ENCODE peak calls at places on chromosomes 4 and X, in eight cellular contexts. One of them, this sample, is unnamed.
A peak's percentile ranks its signal among the peaks of the same experiment; 100 is the strongest.

GRCh38 chr4:165788686-165789463 is 84.2 kb upstream of the TLL1 start:
- DNase-seq in GM23338: no peak
- DNase-seq in Panc1: no peak
- DNase-seq in prostate gland: no peak
- DNase-seq in PC-3: no peak
- DNase-seq in body of pancreas: no peak
- DNase-seq in ascending aorta: no peak
- DNase-seq in upper lobe of right lung: no peak
- DNase-seq in this sample: no peak

GRCh38 chrX:38941675-38942074 is 140.4 kb downstream of the MID1IP1 start:
- DNase-seq in ascending aorta: no peak
- DNase-seq in PC-3: no peak
- DNase-seq in GM23338: no peak
- DNase-seq in body of pancreas: no peak
- DNase-seq in prostate gland: no peak
- DNase-seq in Panc1: no peak
- DNase-seq in upper lobe of right lung: no peak
- DNase-seq in this sample: no peak

GRCh38 chrX:107710617-107711391 is 64.8 kb downstream of the TSC22D3 start:
- DNase-seq in GM23338: peak; percentile 76
- DNase-seq in upper lobe of right lung: no peak
- DNase-seq in PC-3: peak; percentile 90
- DNase-seq in ascending aorta: peak; percentile 49
- DNase-seq in prostate gland: no peak
- DNase-seq in body of pancreas: peak; percentile 52
- DNase-seq in Panc1: no peak
- DNase-seq in this sample: no peak

GRCh38 chr4:78297075-78297815 is 240.1 kb downstream of the FRAS1 start:
- DNase-seq in prostate gland: no peak
- DNase-seq in Panc1: no peak
- DNase-seq in upper lobe of right lung: no peak
- DNase-seq in ascending aorta: no peak
- DNase-seq in body of pancreas: no peak
- DNase-seq in PC-3: no peak
- DNase-seq in GM23338: no peak
- DNase-seq in this sample: no peak

GRCh38 chrX:43166874-43167273 is 388.9 kb upstream of the PPP1R2C start:
- DNase-seq in upper lobe of right lung: no peak
- DNase-seq in ascending aorta: no peak
- DNase-seq in prostate gland: no peak
- DNase-seq in Panc1: no peak
- DNase-seq in GM23338: no peak
- DNase-seq in PC-3: peak; percentile 4
- DNase-seq in body of pancreas: no peak
- DNase-seq in this sample: no peak

GRCh38 chrX:107674480-107675364 is 46.4 kb downstream of the PRPS1 start:
- DNase-seq in upper lobe of right lung: peak; percentile 69
- DNase-seq in PC-3: no peak
- DNase-seq in Panc1: no peak
- DNase-seq in ascending aorta: peak; percentile 59
- DNase-seq in prostate gland: peak; percentile 61
- DNase-seq in GM23338: no peak
- DNase-seq in body of pancreas: peak; percentile 45
- DNase-seq in this sample: peak; percentile 19

GRCh38 chr4:183200453-183200852 is 101.4 kb downstream of the WWC2 start:
- DNase-seq in prostate gland: no peak
- DNase-seq in body of pancreas: peak; percentile 95
- DNase-seq in ascending aorta: no peak
- DNase-seq in upper lobe of right lung: peak; percentile 88
- DNase-seq in Panc1: no peak
- DNase-seq in GM23338: no peak
- DNase-seq in PC-3: peak; percentile 91
- DNase-seq in this sample: no peak

GRCh38 chr4:87506974-87507701 is 22.0 kb downstream of the SPARCL1 start:
- DNase-seq in Panc1: no peak
- DNase-seq in upper lobe of right lung: no peak
- DNase-seq in body of pancreas: no peak
- DNase-seq in PC-3: no peak
- DNase-seq in GM23338: no peak
- DNase-seq in prostate gland: no peak
- DNase-seq in ascending aorta: no peak
- DNase-seq in this sample: no peak

GRCh38 chr4:7929530-7929951 is 10.1 kb downstream of the AFAP1 start:
- DNase-seq in ascending aorta: no peak
- DNase-seq in upper lobe of right lung: peak; percentile 72
- DNase-seq in Panc1: no peak
- DNase-seq in body of pancreas: peak; percentile 45
- DNase-seq in prostate gland: peak; percentile 85
- DNase-seq in GM23338: peak; percentile 74
- DNase-seq in PC-3: peak; percentile 79
- DNase-seq in this sample: no peak

GRCh38 chr4:156959298-156959702 is 12.3 kb downstream of the PDGFC start:
- DNase-seq in PC-3: peak; percentile 80
- DNase-seq in ascending aorta: no peak
- DNase-seq in body of pancreas: no peak
- DNase-seq in Panc1: no peak
- DNase-seq in upper lobe of right lung: no peak
- DNase-seq in prostate gland: no peak
- DNase-seq in GM23338: no peak
- DNase-seq in this sample: no peak

GRCh38 chr4:128653514-128654420 is 155.7 kb upstream of the JADE1 start:
- DNase-seq in ascending aorta: no peak
- DNase-seq in body of pancreas: no peak
- DNase-seq in prostate gland: peak; percentile 66
- DNase-seq in Panc1: no peak
- DNase-seq in GM23338: peak; percentile 47
- DNase-seq in PC-3: no peak
- DNase-seq in upper lobe of right lung: no peak
- DNase-seq in this sample: no peak

GRCh38 chr4:98794565-98795205 is 134.2 kb downstream of the EIF4E start:
- DNase-seq in ascending aorta: no peak
- DNase-seq in GM23338: peak; percentile 28
- DNase-seq in prostate gland: no peak
- DNase-seq in Panc1: no peak
- DNase-seq in upper lobe of right lung: no peak
- DNase-seq in body of pancreas: no peak
- DNase-seq in PC-3: peak; percentile 51
- DNase-seq in this sample: no peak

GRCh38 chrX:30023451-30023850 is 191.9 kb upstream of the MAGEB2 start:
- DNase-seq in upper lobe of right lung: no peak
- DNase-seq in GM23338: no peak
- DNase-seq in prostate gland: no peak
- DNase-seq in ascending aorta: no peak
- DNase-seq in PC-3: peak; percentile 51
- DNase-seq in Panc1: no peak
- DNase-seq in body of pancreas: no peak
- DNase-seq in this sample: no peak

GRCh38 chr4:181261279-181261678 is 981.9 kb upstream of the TENM3 start:
- DNase-seq in GM23338: peak; percentile 66
- DNase-seq in body of pancreas: no peak
- DNase-seq in Panc1: no peak
- DNase-seq in PC-3: no peak
- DNase-seq in ascending aorta: no peak
- DNase-seq in upper lobe of right lung: no peak
- DNase-seq in prostate gland: no peak
- DNase-seq in this sample: no peak

GRCh38 chr4:158161561-158162354 is 11.1 kb downstream of the GASK1B start:
- DNase-seq in prostate gland: no peak
- DNase-seq in PC-3: peak; percentile 55
- DNase-seq in ascending aorta: no peak
- DNase-seq in Panc1: no peak
- DNase-seq in GM23338: no peak
- DNase-seq in upper lobe of right lung: no peak
- DNase-seq in body of pancreas: no peak
- DNase-seq in this sample: peak; percentile 48

GRCh38 chr4:77012726-77013125 is 63.1 kb downstream of the CCNI start:
- DNase-seq in PC-3: no peak
- DNase-seq in Panc1: no peak
- DNase-seq in ascending aorta: no peak
- DNase-seq in upper lobe of right lung: no peak
- DNase-seq in GM23338: no peak
- DNase-seq in body of pancreas: peak; percentile 9
- DNase-seq in prostate gland: no peak
- DNase-seq in this sample: no peak

GRCh38 chr4:157045507-157046127 is 30.3 kb upstream of the GLRB start:
- DNase-seq in upper lobe of right lung: no peak
- DNase-seq in prostate gland: peak; percentile 22
- DNase-seq in PC-3: peak; percentile 67
- DNase-seq in GM23338: peak; percentile 72
- DNase-seq in ascending aorta: no peak
- DNase-seq in body of pancreas: peak; percentile 47
- DNase-seq in Panc1: peak; percentile 32
- DNase-seq in this sample: peak; percentile 7

GRCh38 chr4:79445371-79445781 is 37.3 kb upstream of the GK2 start:
- DNase-seq in GM23338: no peak
- DNase-seq in ascending aorta: no peak
- DNase-seq in PC-3: no peak
- DNase-seq in upper lobe of right lung: no peak
- DNase-seq in Panc1: no peak
- DNase-seq in body of pancreas: no peak
- DNase-seq in prostate gland: no peak
- DNase-seq in this sample: no peak

DNA sequence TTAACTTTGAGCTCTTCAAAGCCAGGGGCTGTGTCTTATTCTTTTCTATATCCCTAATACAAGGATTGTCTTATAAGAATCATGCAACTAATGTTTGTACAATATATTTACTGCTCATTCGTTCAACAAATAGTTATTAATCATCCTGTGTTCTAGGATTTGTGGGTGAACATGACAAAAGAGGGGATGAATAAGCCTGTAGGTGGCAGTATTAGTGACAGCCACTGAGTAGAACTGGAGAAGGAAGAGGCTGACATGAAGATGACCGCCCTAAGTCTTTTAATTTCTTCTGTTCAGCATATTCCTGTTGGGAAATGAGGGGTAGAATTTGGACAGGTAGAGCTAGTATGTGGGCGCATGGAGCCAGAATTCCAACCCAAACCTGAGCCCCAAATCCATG is 11.9 kb upstream of the LINC00632 start:
- DNase-seq in prostate gland: no peak
- DNase-seq in GM23338: peak; percentile 6
- DNase-seq in PC-3: peak; percentile 22
- DNase-seq in ascending aorta: no peak
- DNase-seq in Panc1: no peak
- DNase-seq in body of pancreas: no peak
- DNase-seq in upper lobe of right lung: no peak
- DNase-seq in this sample: no peak
- TF ChIP-seq CTCF in prostate gland: no peak
- TF ChIP-seq CTCF in GM23338: peak; percentile 57
- TF ChIP-seq CTCF in PC-3: peak; percentile 51
- TF ChIP-seq CTCF in ascending aorta: no peak
- TF ChIP-seq CTCF in Panc1: peak; percentile 41
- TF ChIP-seq CTCF in body of pancreas: no peak
- TF ChIP-seq CTCF in upper lobe of right lung: no peak
- TF ChIP-seq CTCF in this sample: no peak

DNA sequence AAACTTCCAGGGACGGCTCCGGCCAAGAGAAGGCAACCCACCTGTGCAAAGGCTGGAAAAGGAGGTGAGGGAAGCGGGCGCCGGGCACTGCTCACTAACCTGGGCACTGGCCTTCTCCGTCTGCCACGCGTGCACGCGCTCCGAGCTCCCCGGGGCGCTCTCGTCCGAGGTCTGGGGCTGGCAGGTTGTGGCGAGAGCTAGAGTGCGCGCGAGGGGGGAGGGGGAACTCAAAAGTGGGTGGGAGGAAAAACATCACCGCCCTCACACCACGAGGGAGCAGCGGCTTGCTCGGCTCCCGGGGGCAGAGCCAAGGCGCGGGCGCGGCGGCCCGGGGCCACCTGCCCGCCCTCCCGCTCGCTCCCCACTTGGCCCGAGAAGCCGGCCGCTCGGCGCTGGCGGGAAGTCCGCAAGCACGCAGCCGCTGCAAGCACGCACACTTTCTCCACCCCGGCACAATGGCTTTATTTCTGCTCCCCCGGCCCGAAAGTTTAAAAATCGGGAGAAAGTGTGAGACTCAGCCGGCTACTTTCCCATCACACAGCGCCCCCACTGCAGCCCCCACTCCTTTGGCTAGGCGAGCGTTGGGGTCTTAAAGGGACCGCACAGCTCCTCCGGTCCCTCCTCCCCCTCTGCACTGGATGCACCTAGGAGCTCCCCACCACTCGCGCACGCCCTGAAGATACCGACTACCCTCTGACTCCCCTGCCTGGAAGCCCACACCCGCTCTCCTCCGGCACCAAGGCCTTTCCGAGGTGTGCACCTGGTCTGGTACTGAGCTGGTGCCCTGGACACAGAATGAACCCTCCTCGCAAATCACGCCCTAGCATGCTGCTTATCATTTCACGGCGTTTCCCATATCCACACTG is at the start of gene CHRDL1:
- DNase-seq in Panc1: no peak
- DNase-seq in ascending aorta: no peak
- DNase-seq in PC-3: no peak
- DNase-seq in GM23338: peak; percentile 60
- DNase-seq in upper lobe of right lung: peak; percentile 69
- DNase-seq in body of pancreas: peak; percentile 69
- DNase-seq in prostate gland: peak; percentile 9
- DNase-seq in this sample: no peak
- H3K4me3 ChIP-seq in Panc1: peak within 1 kb of the TSS; percentile 24
- H3K4me3 ChIP-seq in ascending aorta: peak within 1 kb of the TSS; percentile 30
- H3K4me3 ChIP-seq in PC-3: no peak within 1 kb of the TSS
- H3K4me3 ChIP-seq in GM23338: peak within 1 kb of the TSS; percentile 60
- H3K4me3 ChIP-seq in upper lobe of right lung: peak within 1 kb of the TSS; percentile 39
- H3K4me3 ChIP-seq in body of pancreas: no peak within 1 kb of the TSS
- H3K4me3 ChIP-seq in prostate gland: peak within 1 kb of the TSS; percentile 31
- H3K4me3 ChIP-seq in this sample: peak within 1 kb of the TSS; percentile 52

GRCh38 chrX:53561912-53562311 is 124.6 kb downstream of the HUWE1 start:
- DNase-seq in PC-3: no peak
- DNase-seq in prostate gland: no peak
- DNase-seq in GM23338: no peak
- DNase-seq in body of pancreas: no peak
- DNase-seq in upper lobe of right lung: no peak
- DNase-seq in ascending aorta: no peak
- DNase-seq in Panc1: no peak
- DNase-seq in this sample: no peak
- H3K36me3 ChIP-seq in PC-3: peaks cover 95% of the 10 kb centered on the region
- H3K36me3 ChIP-seq in prostate gland: no peaks in the 10 kb centered on the region
- H3K36me3 ChIP-seq in GM23338: peaks cover 34% of the 10 kb centered on the region
- H3K36me3 ChIP-seq in body of pancreas: no peaks in the 10 kb centered on the region
- H3K36me3 ChIP-seq in upper lobe of right lung: peaks cover 94% of the 10 kb centered on the region
- H3K36me3 ChIP-seq in ascending aorta: peaks cover 89% of the 10 kb centered on the region
- H3K36me3 ChIP-seq in Panc1: peaks cover 59% of the 10 kb centered on the region
- H3K36me3 ChIP-seq in this sample: peaks cover 74% of the 10 kb centered on the region

DNA sequence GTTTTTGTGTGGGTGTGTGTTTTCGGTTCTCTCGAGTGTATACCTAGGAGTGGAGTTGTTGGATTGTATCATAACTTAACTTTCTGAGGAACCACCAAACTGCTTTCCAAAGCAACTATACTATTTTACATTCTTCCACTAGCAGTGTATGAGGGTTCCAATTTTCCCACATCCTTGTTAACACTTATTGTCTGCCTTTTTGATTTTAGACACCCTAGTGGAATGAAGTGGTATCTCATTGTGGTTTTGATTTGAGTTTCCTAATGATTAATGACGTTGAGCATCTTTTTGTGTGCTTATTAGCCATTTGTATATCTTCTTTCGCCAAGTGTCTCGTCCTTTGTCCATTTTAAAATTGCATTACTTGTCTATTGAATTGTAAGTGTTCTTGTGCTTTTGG is 118.6 kb downstream of the REPS2 start:
- DNase-seq in body of pancreas: no peak
- DNase-seq in PC-3: no peak
- DNase-seq in GM23338: no peak
- DNase-seq in upper lobe of right lung: no peak
- DNase-seq in ascending aorta: no peak
- DNase-seq in Panc1: no peak
- DNase-seq in prostate gland: no peak
- DNase-seq in this sample: no peak
- TF ChIP-seq CTCF in body of pancreas: no peak
- TF ChIP-seq CTCF in PC-3: no peak
- TF ChIP-seq CTCF in GM23338: no peak
- TF ChIP-seq CTCF in upper lobe of right lung: no peak
- TF ChIP-seq CTCF in ascending aorta: no peak
- TF ChIP-seq CTCF in Panc1: no peak
- TF ChIP-seq CTCF in prostate gland: no peak
- TF ChIP-seq CTCF in this sample: no peak

This sample was measured in thoracic aorta.